ENCODE peak calls at places on chromosomes 2 and 18, in five cellular contexts. Z is cardiac muscle cell, D is prostate gland, K is astrocyte of the spinal cord, I is cardiac fibroblast. W is an unnamed sample.

GRCh38 chr2:190859347-190860297 is 21.0 kb upstream of the GLS start:
- DNase-seq in Z (peak; percentile 55), K (no peak), D (no peak), I (peak; percentile 60), W (peak; percentile 83)

GRCh38 chr18:60754413-60754812 is 381.8 kb upstream of the MC4R start:
- DNase-seq in I (no peak), Z (no peak), K (no peak), D (no peak), W (no peak)

GRCh38 chr18:6207941-6208340 is 206.8 kb downstream of the L3MBTL4 start:
- DNase-seq in Z (no peak), K (no peak), I (no peak), D (no peak), W (no peak)

GRCh38 chr2:129180124-129180716 is 799.2 kb upstream of the RAB6C start:
- DNase-seq in K (no peak), I (no peak), Z (no peak), D (no peak), W (no peak)

GRCh38 chr18:30432349-30432748 is 610.2 kb downstream of the DSC3 start:
- DNase-seq in K (no peak), D (no peak), I (no peak), Z (no peak), W (no peak)

GRCh38 chr2:151261240-151261976 is at the start of gene RBM43:
- DNase-seq in I (peak; percentile 94), K (peak; percentile 89), D (peak; percentile 65), Z (peak; percentile 98), W (peak; percentile 97)

GRCh38 chr18:49055787-49056186 is 105.0 kb upstream of the SMAD7 start:
- DNase-seq in D (no peak), I (peak; percentile 79), K (peak; percentile 67), Z (peak; percentile 74), W (peak; percentile 66)

GRCh38 chr18:36758001-36758400 is 70.8 kb downstream of the TPGS2 start:
- DNase-seq in K (no peak), D (no peak), Z (no peak), I (peak; percentile 22), W (no peak)

GRCh38 chr18:49936821-49937220 is 123.5 kb upstream of the ACAA2 start:
- DNase-seq in K (no peak), I (no peak), D (no peak), Z (no peak), W (no peak)

GRCh38 chr18:3689986-3690681 is 240.2 kb downstream of the TGIF1 start:
- DNase-seq in D (no peak), I (no peak), Z (no peak), K (no peak), W (no peak)

GRCh38 chr2:102558463-102558862 is 60.9 kb upstream of the SLC9A2 start:
- DNase-seq in K (no peak), Z (peak; percentile 17), I (peak; percentile 12), D (no peak), W (no peak)

GRCh38 chr2:104378853-104379374 is 475.0 kb upstream of the POU3F3 start:
- DNase-seq in K (peak; percentile 48), I (no peak), D (no peak), Z (no peak), W (no peak)

GRCh38 chr2:148534416-148535205 is 109.9 kb upstream of the EPC2 start:
- DNase-seq in K (no peak), I (no peak), D (no peak), Z (peak; percentile 54), W (peak; percentile 45)

GRCh38 chr2:10007921-10008808 is 35.2 kb upstream of the KLF11 start:
- DNase-seq in D (no peak), Z (no peak), I (peak; percentile 42), K (no peak), W (no peak)

GRCh38 chr2:121955313-121956211 is 200.1 kb downstream of the TSN start:
- DNase-seq in Z (no peak), D (no peak), K (no peak), I (no peak), W (no peak)

GRCh38 chr18:21406111-21406510 is 164.1 kb downstream of the GREB1L start:
- DNase-seq in I (peak; percentile 43), K (peak; percentile 6), Z (no peak), D (no peak), W (peak; percentile 6)

GRCh38 chr2:215529271-215529670 is 93.4 kb upstream of the FN1 start:
- DNase-seq in I (peak; percentile 95), K (peak; percentile 80), D (no peak), Z (peak; percentile 87), W (peak; percentile 79)

GRCh38 chr2:105393373-105394055 is 5.3 kb downstream of the FHL2 start:
- DNase-seq in D (no peak), I (peak; percentile 94), K (peak; percentile 87), Z (peak; percentile 95), W (peak; percentile 96)

GRCh38 chr2:64392514-64392913 is 61.4 kb upstream of the LGALSL start:
- DNase-seq in K (no peak), D (no peak), Z (no peak), I (no peak), W (no peak)

GRCh38 chr18:11154369-11154982 is 5.1 kb upstream of the PIEZO2 start:
- DNase-seq in Z (peak; percentile 80), D (no peak), K (peak; percentile 68), I (peak; percentile 74), W (peak; percentile 71)

GRCh38 chr2:191048073-191048472 is 34.1 kb upstream of the STAT1 start:
- DNase-seq in Z (no peak), I (peak; percentile 75), D (no peak), K (peak; percentile 41), W (peak; percentile 31)

GRCh38 chr2:216519154-216519762 is 20.6 kb downstream of the RPL37A start:
- DNase-seq in I (peak; percentile 90), D (peak; percentile 85), K (peak; percentile 87), Z (peak; percentile 89), W (peak; percentile 86)

GRCh38 chr2:120094795-120095194 is 81.9 kb downstream of the EPB41L5 start:
- DNase-seq in K (peak; percentile 24), D (no peak), I (no peak), Z (no peak), W (no peak)

GRCh38 chr2:201931955-201932354 is 101.7 kb upstream of the FZD7 start:
- DNase-seq in Z (no peak), K (peak; percentile 64), D (no peak), I (peak; percentile 11), W (peak; percentile 37)

GRCh38 chr2:23404426-23404825 is 19.4 kb downstream of the KLHL29 start:
- DNase-seq in Z (peak; percentile 83), D (peak; percentile 59), K (peak; percentile 85), I (peak; percentile 82), W (peak; percentile 81)

GRCh38 chr2:156182132-156182531 is 150.4 kb downstream of the NR4A2 start:
- DNase-seq in K (no peak), I (no peak), D (peak; percentile 92), Z (no peak), W (no peak)

GRCh38 chr2:10777111-10777841 is 35.3 kb downstream of the PDIA6 start:
- DNase-seq in D (no peak), Z (no peak), I (no peak), K (no peak), W (no peak)

GRCh38 chr2:190841707-190842505 is 38.7 kb upstream of the GLS start:
- DNase-seq in K (no peak), I (peak; percentile 66), D (no peak), Z (peak; percentile 44), W (peak; percentile 49)

GRCh38 chr18:69935319-69936190 is 12.1 kb downstream of the CD226 start:
- DNase-seq in Z (no peak), I (peak; percentile 24), D (no peak), K (peak; percentile 10), W (no peak)

GRCh38 chr18:711330-711692 is 1.1 kb downstream of the ENOSF1 start:
- DNase-seq in I (no peak), Z (no peak), D (no peak), K (no peak), W (no peak)

GRCh38 chr2:159737292-159737916 is 25.1 kb downstream of the MARCHF7 start:
- DNase-seq in I (peak; percentile 16), K (no peak), D (no peak), Z (peak; percentile 31), W (peak; percentile 37)

GRCh38 chr2:159297042-159297707 is 10.7 kb upstream of the WDSUB1 start:
- DNase-seq in I (no peak), K (no peak), Z (no peak), D (peak; percentile 36), W (no peak)

GRCh38 chr18:9708057-9708881 is at the start of gene RAB31:
- DNase-seq in Z (peak; percentile 93), I (peak; percentile 69), K (peak; percentile 77), D (peak; percentile 35), W (peak; percentile 79)

GRCh38 chr2:40355451-40355850 is 96.4 kb downstream of the SLC8A1 start:
- DNase-seq in I (no peak), D (no peak), K (no peak), Z (no peak), W (no peak)

GRCh38 chr2:5695641-5696350 is 3.6 kb downstream of the SOX11 start:
- DNase-seq in D (no peak), I (no peak), Z (peak; percentile 25), K (peak; percentile 72), W (no peak)
- H3K4me3 ChIP-seq in D (no peak overlapping the region), I (peak overlapping the region; percentile 39), Z (peak overlapping the region; percentile 91), K (peak overlapping the region; percentile 81), W (no peak overlapping the region)

DNA sequence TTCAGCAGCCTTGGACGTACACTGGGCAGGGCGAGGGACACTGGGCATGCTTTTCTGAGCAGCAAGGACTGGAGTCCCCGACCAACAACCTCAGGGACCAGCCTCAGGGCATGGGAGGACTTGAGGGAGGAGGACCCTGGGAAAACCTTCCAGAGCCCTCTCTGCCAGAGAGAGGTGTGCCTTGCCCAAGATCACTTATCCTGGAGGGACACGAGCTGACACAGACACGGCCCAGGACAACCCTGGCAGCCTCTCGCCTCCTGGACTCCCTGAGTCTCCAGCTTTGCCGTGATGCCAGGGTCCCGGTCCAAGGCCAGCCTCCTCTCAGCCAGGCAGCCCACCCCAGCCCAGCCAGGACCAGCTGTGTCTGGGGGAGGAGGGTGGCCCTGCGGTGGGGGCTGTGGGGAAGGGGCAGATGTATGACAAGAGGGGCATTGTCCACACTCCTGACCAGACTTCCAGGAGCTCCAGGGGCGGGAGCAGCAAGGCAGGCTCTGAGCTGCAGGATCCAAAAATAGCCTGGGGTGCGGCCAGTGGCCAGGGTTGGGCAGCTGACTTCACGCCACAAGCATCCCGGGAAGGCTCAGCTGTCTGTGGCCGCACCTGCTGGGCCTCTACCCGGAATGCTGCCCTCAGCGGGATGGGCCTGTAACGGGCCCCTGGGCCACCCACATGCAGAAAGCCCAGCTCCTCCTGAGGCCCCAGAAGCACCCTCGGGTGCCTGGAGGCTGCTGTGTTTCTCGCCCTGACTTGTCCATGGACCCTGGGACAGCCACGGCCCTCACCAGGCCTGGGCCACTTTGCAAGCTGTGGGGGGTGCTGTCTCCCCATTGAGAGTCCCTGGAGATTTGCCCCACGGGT is 65.5 kb upstream of the GPC1 start:
- DNase-seq in I (peak; percentile 86), Z (peak; percentile 78), D (peak; percentile 39), K (peak; percentile 89), W (peak; percentile 85)
- TF ChIP-seq CTCF in I (no peak), Z (no peak), D (no peak), K (no peak), W (no peak)

DNA sequence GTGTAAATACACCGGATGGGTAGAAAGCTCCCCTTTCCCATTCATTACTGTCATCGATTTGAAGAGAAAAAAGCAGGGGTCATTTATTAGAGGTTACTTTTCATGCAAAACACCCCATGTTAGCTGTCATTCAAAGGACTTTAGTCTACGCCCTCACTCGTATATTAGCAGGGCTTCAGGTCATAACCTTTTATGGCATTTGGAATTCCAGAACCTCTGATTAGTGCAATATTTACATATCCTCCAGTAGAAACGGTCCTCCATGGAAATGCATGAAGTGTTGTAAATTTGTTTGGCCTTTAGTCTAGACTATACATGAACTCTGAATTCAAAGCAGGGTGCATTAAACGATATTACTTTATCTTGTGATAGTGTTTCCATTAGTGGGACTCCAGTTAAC is 180.5 kb downstream of the ZNF516 start:
- DNase-seq in K (no peak), D (no peak), I (no peak), Z (no peak), W (no peak)
- H3K4me3 ChIP-seq in K (no peak overlapping the region), D (no peak overlapping the region), I (no peak overlapping the region), Z (no peak overlapping the region), W (no peak overlapping the region)

GRCh38 chr18:7980136-7980535 is 413.0 kb downstream of the PTPRM start:
- DNase-seq in I (no peak), D (no peak), K (no peak), Z (no peak), W (no peak)
- TF ChIP-seq CTCF in I (peak; percentile 7), D (no peak), K (no peak), Z (no peak), W (peak; percentile 10)

W was measured in fibroblast of the aortic adventitia.